ENCODE peak calls at places on chromosomes 12 and 14, in nine cellular contexts. R is heart right ventricle, G is PC-3, W is pancreas, K is body of pancreas, P is tibial nerve, Z is left ventricle myocardium inferior, F is PC-9, M is neural progenitor cell. T is an unnamed sample. For H3K9me3, the result is how much of the 10 kb centered on the place peaks cover.

GRCh38 chr14:58677525-58677924 is 39.8 kb downstream of the DACT1 start:
- DNase-seq in F (no peak), G (no peak), Z (no peak), W (no peak), P (no peak), K (no peak), M (no peak), R (no peak), T (no peak)

GRCh38 chr14:24416932-24417619 is 12.4 kb downstream of the CBLN3 start:
- DNase-seq in F (no peak), R (no peak), K (no peak), G (no peak), Z (no peak), P (no peak), M (no peak), W (no peak), T (no peak)

GRCh38 chr12:48613321-48613720 is 43.5 kb upstream of the LALBA start:
- DNase-seq in P (no peak), K (no peak), F (no peak), R (no peak), G (no peak), M (no peak), Z (no peak), W (no peak), T (no peak)

GRCh38 chr12:111108726-111109125 is 188.3 kb upstream of the MYL2 start:
- DNase-seq in M (no peak), W (no peak), K (no peak), R (no peak), Z (no peak), P (no peak), F (no peak), G (no peak), T (no peak)

GRCh38 chr12:100154472-100155247 is 12.0 kb upstream of the BLTP3B start:
- DNase-seq in G (peak), R (peak), M (peak), W (peak), Z (peak), P (peak), F (no peak), K (peak), T (peak)

GRCh38 chr12:54211920-54212319 is 23.1 kb upstream of the SMUG1 start:
- DNase-seq in P (no peak), K (no peak), G (no peak), F (no peak), Z (no peak), M (no peak), W (no peak), R (no peak), T (no peak)

GRCh38 chr14:55581011-55581806 is 1.2 kb downstream of the KTN1 start:
- DNase-seq in M (no peak), W (peak), Z (peak), G (peak), F (no peak), K (peak), R (peak), P (no peak), T (peak)

GRCh38 chr14:44564908-44565307 is 57.8 kb upstream of the FSCB start:
- DNase-seq in M (no peak), K (no peak), R (no peak), P (no peak), Z (no peak), G (peak), F (no peak), W (no peak), T (no peak)

GRCh38 chr12:107277850-107278249 is 184.5 kb upstream of the CRY1 start:
- DNase-seq in R (no peak), K (no peak), P (no peak), G (peak), M (no peak), W (no peak), Z (no peak), F (no peak), T (no peak)

GRCh38 chr12:75236206-75236605 is 26.6 kb upstream of the KCNC2 start:
- DNase-seq in R (no peak), K (no peak), M (no peak), P (no peak), G (peak), F (no peak), Z (no peak), W (no peak), T (no peak)

GRCh38 chr12:118982308-118982707 is 967 bp downstream of the SRRM4 start:
- DNase-seq in P (no peak), K (no peak), W (no peak), Z (no peak), F (no peak), G (no peak), R (no peak), M (no peak), T (no peak)

DNA sequence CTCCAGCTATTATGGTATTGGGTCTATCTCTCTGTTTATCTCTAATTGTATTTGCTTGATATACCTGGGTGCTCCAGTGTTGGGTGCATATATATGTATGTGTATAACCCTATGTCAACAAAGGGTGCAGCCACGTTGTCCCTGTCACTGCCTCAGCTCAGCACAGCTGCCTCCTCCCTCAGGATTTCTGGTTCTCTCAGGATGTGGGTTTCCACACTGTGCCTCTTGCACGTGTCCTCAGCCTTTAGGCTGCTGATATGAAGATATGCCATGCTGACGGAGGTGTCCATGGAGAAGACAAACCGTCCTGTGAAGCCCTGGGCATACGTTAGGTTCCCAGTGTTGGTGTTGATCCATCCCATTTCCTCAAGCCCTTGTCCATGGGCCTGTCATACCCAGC is 791.2 kb downstream of the TMEM121 start:
- DNase-seq in G (no peak), R (no peak), K (no peak), W (no peak), P (no peak), F (no peak), Z (no peak), M (no peak), T (no peak)
- H3K9me3 ChIP-seq in G (under half), R (under half), K (under half), W (under half), P (under half), F (under half), Z (under half), M (under half), T (under half)

GRCh38 chr12:120854804-120855203 is 49.4 kb downstream of the SPPL3 start:
- DNase-seq in F (no peak), P (no peak), R (no peak), M (no peak), G (no peak), K (no peak), W (no peak), Z (no peak), T (no peak)

GRCh38 chr12:120858306-120859088 is 45.7 kb downstream of the SPPL3 start:
- DNase-seq in W (no peak), R (no peak), F (no peak), P (no peak), G (peak), M (no peak), Z (no peak), K (no peak), T (no peak)

GRCh38 chr12:120855823-120856589 is 48.2 kb downstream of the SPPL3 start:
- DNase-seq in R (no peak), P (no peak), Z (no peak), M (no peak), F (no peak), W (no peak), G (no peak), K (no peak), T (no peak)

GRCh38 chr12:120853188-120853587 is 51.0 kb downstream of the SPPL3 start:
- DNase-seq in Z (no peak), M (no peak), F (no peak), W (no peak), K (no peak), G (peak), R (no peak), P (no peak), T (no peak)

DNA sequence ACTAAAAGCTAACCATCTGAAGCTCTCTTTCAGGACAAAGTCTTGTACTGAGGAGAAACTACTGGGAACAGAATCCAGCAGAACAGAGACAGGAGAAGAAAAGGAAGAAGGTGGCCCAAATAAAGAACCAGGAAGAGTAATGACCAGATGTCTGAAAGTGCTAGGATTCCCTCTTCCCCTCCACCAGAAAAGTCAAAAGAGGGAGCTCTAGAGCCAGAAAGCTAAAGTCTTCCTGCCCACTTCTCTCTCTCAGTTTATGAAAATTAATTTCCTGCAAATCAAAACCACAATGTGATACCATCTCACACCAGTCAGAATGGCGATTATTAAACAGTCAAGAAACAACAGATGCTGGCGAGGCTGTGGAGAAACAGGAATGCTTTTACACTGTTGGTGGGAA is 47.2 kb downstream of the SPPL3 start:
- DNase-seq in W (no peak), K (no peak), G (peak), R (no peak), Z (no peak), P (no peak), M (no peak), F (no peak), T (no peak)
- TF ChIP-seq CTCF in W (no peak), K (no peak), G (peak), R (peak), Z (peak), P (no peak), M (peak), F (peak), T (peak)

GRCh38 chr14:75286313-75286712 is 7.7 kb downstream of the FOS start:
- DNase-seq in F (peak), M (no peak), Z (peak), W (no peak), K (no peak), R (no peak), G (no peak), P (peak), T (no peak)

GRCh38 chr14:75283162-75283883 is 4.7 kb downstream of the FOS start:
- DNase-seq in P (peak), Z (no peak), W (no peak), G (no peak), M (no peak), K (peak), F (peak), R (no peak), T (no peak)

GRCh38 chr14:75285331-75285730 is 6.7 kb downstream of the FOS start:
- DNase-seq in G (no peak), F (peak), R (no peak), M (no peak), P (no peak), K (no peak), Z (no peak), W (no peak), T (no peak)

GRCh38 chr14:75282166-75282547 is 3.5 kb downstream of the FOS start:
- DNase-seq in R (no peak), Z (no peak), F (peak), P (no peak), K (peak), M (no peak), G (no peak), W (no peak), T (no peak)

DNA sequence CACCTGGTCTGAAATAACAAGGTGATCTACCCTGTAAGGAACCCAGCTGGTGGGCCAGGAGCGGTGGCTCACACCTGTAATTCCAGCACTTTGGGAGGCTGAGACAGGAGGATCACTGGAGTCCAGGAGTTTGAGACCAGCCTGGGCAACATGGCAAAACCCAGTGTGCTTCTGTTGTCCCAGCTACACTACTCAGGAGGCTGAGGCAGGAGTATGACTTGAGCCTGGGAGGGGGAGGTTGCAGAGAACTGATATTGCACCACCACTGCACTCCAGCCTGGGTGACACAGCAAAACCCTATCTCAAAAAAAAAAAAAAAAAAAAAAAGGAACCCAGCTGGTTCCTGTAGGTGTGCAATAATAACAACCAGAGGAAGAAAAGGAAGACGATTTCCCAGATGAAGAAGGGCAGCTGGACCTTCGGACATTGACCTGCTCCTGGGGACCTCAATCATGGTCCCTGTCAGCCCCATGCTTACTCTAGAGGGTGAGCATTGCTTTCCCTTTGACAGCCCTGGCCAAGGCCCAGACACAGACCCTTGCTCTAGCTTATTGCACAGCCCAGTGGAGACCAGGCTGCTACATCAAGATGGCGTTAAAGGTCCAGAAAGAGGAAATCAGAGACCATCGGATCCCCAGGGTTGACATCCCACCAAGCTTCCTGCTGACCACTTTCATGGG is 5.4 kb downstream of the FOS start:
- DNase-seq in R (no peak), G (no peak), K (peak), P (peak), W (no peak), F (peak), Z (no peak), M (no peak), T (no peak)
- H3K27ac ChIP-seq in R (no peak), G (no peak), K (peak), P (no peak), W (peak), F (peak), Z (peak), M (no peak), T (no peak)

DNA sequence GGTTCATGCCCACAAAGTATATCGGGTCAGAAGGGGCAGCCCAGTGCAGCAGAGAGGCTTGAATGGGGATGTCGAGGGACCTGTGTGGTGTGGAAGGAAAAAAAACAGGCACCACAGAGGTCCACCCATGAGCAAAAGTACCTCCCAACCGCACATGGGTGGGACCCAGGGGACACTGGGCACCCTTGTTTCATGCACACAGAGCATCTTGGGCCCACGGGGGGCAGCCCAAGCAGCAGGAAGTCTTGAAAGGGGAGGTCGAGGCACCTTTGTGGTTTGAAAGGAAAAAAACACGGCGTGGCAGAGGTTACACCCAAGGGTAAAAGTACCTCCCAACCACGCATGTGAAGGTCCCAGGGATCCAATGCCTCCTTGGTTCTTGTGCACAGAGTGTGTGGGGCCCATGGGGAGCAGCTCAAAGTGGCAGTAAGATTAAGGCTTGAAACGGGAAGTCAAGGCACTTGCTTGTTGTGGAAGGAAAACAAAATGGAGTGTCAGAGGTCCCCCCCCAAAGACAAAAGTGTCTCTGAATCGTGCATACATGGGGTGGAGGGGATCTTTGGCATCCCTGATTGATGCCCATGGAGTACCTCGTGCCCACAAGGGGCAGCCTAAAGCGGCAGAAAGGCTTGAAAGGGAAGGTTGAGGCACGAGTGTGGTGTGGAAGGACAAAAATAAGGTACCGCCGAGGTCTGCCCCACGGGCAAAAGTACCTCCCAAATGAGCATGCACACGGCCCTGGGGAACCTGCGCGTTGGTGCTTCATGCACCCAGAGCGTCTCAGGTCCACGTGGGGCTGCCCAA is 575.5 kb downstream of the ALG10 start:
- DNase-seq in Z (no peak), M (no peak), W (no peak), P (no peak), G (no peak), K (peak), F (no peak), R (no peak), T (no peak)
- H3K9me3 ChIP-seq in Z (half or more), M (under half), W (under half), P (under half), G (under half), K (half or more), F (under half), R (half or more), T (half or more)

GRCh38 chr12:117590386-117590785 is 229.0 kb upstream of the NOS1 start:
- DNase-seq in P (no peak), M (no peak), W (no peak), G (no peak), F (no peak), Z (no peak), R (no peak), K (no peak), T (no peak)

GRCh38 chr12:117595751-117596150 is 234.3 kb upstream of the NOS1 start:
- DNase-seq in G (peak), W (no peak), P (no peak), R (no peak), M (no peak), K (no peak), Z (no peak), F (no peak), T (no peak)

GRCh38 chr12:117594481-117594880 is 233.1 kb upstream of the NOS1 start:
- DNase-seq in Z (no peak), G (no peak), W (no peak), R (no peak), M (no peak), P (no peak), F (no peak), K (no peak), T (no peak)

GRCh38 chr12:117587646-117588287 is 226.3 kb upstream of the NOS1 start:
- DNase-seq in M (peak), P (peak), R (peak), K (peak), G (peak), Z (peak), W (peak), F (no peak), T (peak)

DNA sequence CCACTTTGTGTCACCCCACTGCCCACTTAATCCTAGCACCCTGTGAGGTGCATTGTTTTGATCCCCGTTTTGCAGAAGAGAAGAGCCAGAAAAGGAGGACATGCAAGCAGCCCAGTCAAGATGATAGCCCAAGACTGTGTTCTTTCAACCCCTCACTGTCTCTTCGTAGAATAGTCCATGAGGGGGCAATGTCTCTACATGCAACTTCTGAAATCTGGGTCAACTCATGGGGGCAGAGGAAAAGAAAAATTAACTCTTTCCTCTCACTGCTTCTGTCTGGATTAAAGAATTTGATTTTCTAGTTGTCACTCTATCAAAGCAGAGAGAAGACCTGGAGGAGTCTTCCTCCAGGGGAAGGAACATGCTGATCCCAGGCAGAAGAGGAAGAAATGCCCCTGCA is 229.6 kb upstream of the NOS1 start:
- DNase-seq in K (no peak), F (no peak), G (no peak), R (no peak), W (no peak), Z (no peak), M (peak), P (no peak), T (no peak)
- TF ChIP-seq CTCF in K (no peak), F (no peak), G (peak), R (no peak), W (no peak), Z (no peak), M (peak), P (no peak), T (no peak)

GRCh38 chr14:69050235-69051184 is 71.4 kb upstream of the ACTN1 start:
- DNase-seq in R (no peak), M (no peak), Z (no peak), W (no peak), F (peak), K (no peak), P (no peak), G (no peak), T (no peak)
- H3K27ac ChIP-seq in R (peak), M (no peak), Z (peak), W (peak), F (peak), K (peak), P (peak), G (no peak), T (no peak)

GRCh38 chr12:113155060-113155459 is 5.5 kb downstream of the CFAP73 start:
- DNase-seq in W (no peak), G (no peak), F (no peak), K (no peak), M (no peak), P (no peak), R (no peak), Z (no peak), T (no peak)

GRCh38 chr12:113155641-113156040 is 6.1 kb downstream of the CFAP73 start:
- DNase-seq in K (no peak), P (no peak), Z (no peak), G (no peak), M (no peak), R (no peak), F (no peak), W (no peak), T (no peak)

GRCh38 chr12:113152835-113153814 is 3.6 kb downstream of the CFAP73 start:
- DNase-seq in G (peak), M (peak), W (peak), Z (peak), F (peak), K (peak), R (peak), P (peak), T (peak)

GRCh38 chr12:113152196-113152834 is 2.8 kb downstream of the CFAP73 start:
- DNase-seq in K (no peak), F (no peak), R (no peak), M (no peak), P (no peak), W (no peak), Z (no peak), G (no peak), T (no peak)

DNA sequence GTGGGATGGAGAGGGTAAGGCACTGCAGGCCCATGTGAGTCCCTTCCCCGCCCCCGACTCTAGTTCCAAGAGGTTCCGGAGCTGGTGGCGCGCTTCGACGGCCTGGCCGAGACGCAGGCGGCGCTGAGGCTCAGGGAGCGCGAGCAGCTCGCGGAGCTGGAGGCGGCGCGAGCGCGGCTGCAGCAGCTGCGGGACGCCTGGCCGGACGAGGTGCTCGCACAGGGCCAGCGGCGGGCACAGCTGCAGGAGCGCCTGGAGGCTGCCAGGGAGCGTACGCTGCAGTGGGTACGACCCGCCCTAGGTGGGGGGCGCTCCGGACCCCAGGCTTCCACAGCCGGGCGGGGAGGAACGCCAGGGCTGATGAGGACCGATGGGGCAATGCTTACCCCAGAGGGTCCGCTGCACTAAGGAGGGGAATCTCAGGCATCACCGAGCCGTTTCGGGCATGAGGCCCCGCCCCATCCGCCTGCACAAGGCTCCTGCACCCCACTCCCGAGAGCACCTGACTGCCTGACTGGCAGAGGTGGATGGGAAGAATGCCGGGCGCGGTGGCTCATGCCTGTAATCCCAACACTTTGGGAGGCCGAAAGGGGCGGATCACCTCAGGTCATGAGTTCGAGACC is 4.9 kb downstream of the CFAP73 start:
- DNase-seq in M (peak), R (no peak), W (peak), Z (no peak), K (peak), F (no peak), P (no peak), G (no peak), T (no peak)
- H3K9me3 ChIP-seq in M (under half), R (under half), W (under half), Z (under half), K (under half), F (under half), P (under half), G (under half), T (under half)